ENCODE peak calls at places on chromosomes 4 and X, in eight cellular contexts. W is brain microvascular endothelial cell; S is H9; V is lung; G is DMS153; B is DMS79 treated with DMSO at 0.1 percent for 48 hours; M is adipocyte; O is effector memory CD8-positive, alpha-beta T cell. X is an unnamed sample.

GRCh38 chr4:7357296-7357680 is 77.4 kb downstream of the PSAPL1 start:
- DNase-seq in W (no peak), S (no peak), V (no peak), G (no peak), B (no peak), M (no peak), O (no peak), X (no peak)

GRCh38 chrX:73214366-73215094 is at the start of gene NAP1L2:
- DNase-seq in W (no peak), S (peak; percentile 69), V (no peak), G (peak; percentile 0), B (peak; percentile 67), M (peak; percentile 8), O (peak; percentile 9), X (peak; percentile 51)

GRCh38 chrX:103063191-103063845 is 653 bp downstream of the BEX1 start:
- DNase-seq in W (peak; percentile 32), S (peak; percentile 53), V (no peak), G (no peak), B (peak; percentile 64), M (peak; percentile 56), O (no peak), X (no peak)

GRCh38 chr4:76526585-76526990 is 91.6 kb downstream of the SHROOM3 start:
- DNase-seq in W (no peak), S (no peak), V (peak; percentile 49), G (peak; percentile 66), B (no peak), M (no peak), O (no peak), X (peak; percentile 34)

GRCh38 chrX:17414839-17415238 is 39.8 kb downstream of the NHS start:
- DNase-seq in W (no peak), S (peak; percentile 42), V (no peak), G (no peak), B (no peak), M (no peak), O (no peak), X (no peak)

GRCh38 chrX:19955306-19955705 is 35.6 kb downstream of the BCLAF3 start:
- DNase-seq in W (no peak), S (no peak), V (no peak), G (no peak), B (no peak), M (peak; percentile 9), O (no peak), X (no peak)

GRCh38 chrX:134191276-134191675 is 45.7 kb upstream of the CCDC160 start:
- DNase-seq in W (no peak), S (no peak), V (no peak), G (no peak), B (no peak), M (no peak), O (no peak), X (no peak)

GRCh38 chr4:37837446-37837845 is 11.0 kb downstream of the PGM2 start:
- DNase-seq in W (peak; percentile 68), S (no peak), V (no peak), G (no peak), B (no peak), M (peak; percentile 7), O (no peak), X (peak; percentile 58)

GRCh38 chr4:122759639-122760310 is 27.3 kb downstream of the BBS12 start:
- DNase-seq in W (no peak), S (no peak), V (no peak), G (no peak), B (no peak), M (peak; percentile 77), O (no peak), X (no peak)

GRCh38 chr4:146237092-146237491 is 22.8 kb downstream of the REELD1 start:
- DNase-seq in W (no peak), S (no peak), V (no peak), G (no peak), B (no peak), M (no peak), O (no peak), X (no peak)

GRCh38 chr4:153345011-153345981 is 808 bp downstream of the MND1 start:
- DNase-seq in W (peak; percentile 38), S (peak; percentile 60), V (peak; percentile 33), G (no peak), B (peak; percentile 32), M (peak; percentile 77), O (peak; percentile 26), X (peak; percentile 67)

GRCh38 chr4:86942185-86942666 is 7.4 kb downstream of the AFF1 start:
- DNase-seq in W (peak; percentile 62), S (no peak), V (no peak), G (peak; percentile 26), B (no peak), M (peak; percentile 19), O (no peak), X (no peak)

GRCh38 chr4:144531841-144532240 is 114.1 kb upstream of the HHIP start:
- DNase-seq in W (no peak), S (no peak), V (no peak), G (no peak), B (no peak), M (no peak), O (no peak), X (no peak)

GRCh38 chrX:123830309-123830708 is 29.5 kb upstream of the XIAP start:
- DNase-seq in W (no peak), S (no peak), V (peak; percentile 36), G (no peak), B (peak; percentile 88), M (no peak), O (no peak), X (peak; percentile 75)

GRCh38 chr4:6923507-6923906 is 13.9 kb downstream of the TBC1D14 start:
- DNase-seq in W (no peak), S (no peak), V (no peak), G (no peak), B (no peak), M (no peak), O (no peak), X (no peak)

GRCh38 chrX:124300412-124300811 is 32.0 kb upstream of the TEX13D start:
- DNase-seq in W (no peak), S (no peak), V (no peak), G (no peak), B (no peak), M (no peak), O (peak; percentile 0), X (no peak)

GRCh38 chr4:177356191-177356590 is 46.5 kb downstream of the NEIL3 start:
- DNase-seq in W (no peak), S (no peak), V (no peak), G (no peak), B (no peak), M (no peak), O (no peak), X (no peak)

GRCh38 chr4:99649208-99649607 is 8.4 kb downstream of the C4orf54 start:
- DNase-seq in W (no peak), S (no peak), V (no peak), G (no peak), B (no peak), M (no peak), O (no peak), X (no peak)

X was measured in kidney glomerular epithelial cell.